ENCODE peak calls at places on chromosomes 13 and 19, in seven cellular contexts. X is Peyer's patch, Z is GM12891, B is esophagus muscularis mucosa, L is right lobe of liver, P is gastrocnemius medialis, Y is heart left ventricle. N is an unnamed sample.

GRCh38 chr13:20997301-20998061 is 63.9 kb downstream of the LATS2 start:
- DNase-seq in L (no peak), Z (no peak), B (no peak), Y (peak), P (no peak), X (no peak), N (peak)

GRCh38 chr13:66803759-66804456 is 426.2 kb downstream of the PCDH9 start:
- DNase-seq in X (no peak), P (no peak), Z (no peak), Y (no peak), B (no peak), L (no peak), N (no peak)

GRCh38 chr13:72489751-72490150 is 237.7 kb downstream of the MZT1 start:
- DNase-seq in X (no peak), P (no peak), L (no peak), B (no peak), Z (no peak), Y (no peak), N (no peak)

GRCh38 chr19:23817519-23817918 is 58.8 kb upstream of the ZNF681 start:
- DNase-seq in X (no peak), P (no peak), Y (peak), B (no peak), Z (no peak), L (no peak), N (peak)

GRCh38 chr13:112444001-112444311 is 67.8 kb downstream of the SPACA7 start:
- DNase-seq in Y (peak), B (peak), P (no peak), X (peak), L (peak), Z (peak), N (peak)

GRCh38 chr13:72970301-72970880 is 88.4 kb upstream of the KLF5 start:
- DNase-seq in X (no peak), B (no peak), P (no peak), Z (no peak), Y (no peak), L (no peak), N (no peak)

GRCh38 chr19:46732172-46732938 is 13.5 kb upstream of the FKRP start:
- DNase-seq in Z (no peak), L (no peak), X (peak), B (no peak), Y (no peak), P (no peak), N (no peak)

GRCh38 chr19:7063764-7064418 is 5.4 kb upstream of the MBD3L3 start:
- DNase-seq in Y (no peak), B (no peak), P (no peak), Z (no peak), X (no peak), L (no peak), N (no peak)

GRCh38 chr19:7264858-7265257 is 29.4 kb downstream of the INSR start:
- DNase-seq in L (no peak), B (no peak), P (no peak), X (no peak), Z (no peak), Y (no peak), N (no peak)

DNA sequence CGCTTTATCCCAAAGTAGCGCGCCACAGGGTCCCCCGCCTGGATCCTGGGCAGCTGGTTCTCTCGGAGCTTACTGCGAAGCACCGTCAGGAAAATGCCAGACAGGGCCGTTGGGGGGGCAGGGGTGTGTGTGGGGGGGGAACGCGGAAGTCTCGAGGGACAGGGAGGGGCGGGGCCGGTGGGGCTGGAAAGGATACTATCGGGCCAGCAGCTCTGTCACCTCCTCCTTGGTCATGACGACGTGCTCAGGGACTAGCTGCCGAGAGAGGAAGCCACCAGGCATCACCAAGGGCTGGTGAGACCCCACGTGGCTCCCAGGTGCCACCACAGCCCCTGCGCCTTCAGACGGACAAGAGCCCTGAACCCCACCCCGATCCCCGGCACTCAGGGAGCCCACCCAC is 5.3 kb downstream of the POLR2E start:
- DNase-seq in Z (no peak), L (no peak), Y (peak), P (no peak), B (no peak), X (no peak), N (no peak)
- TF ChIP-seq POLR2A in Z (no peak), L (no peak), Y (no peak), P (no peak), B (no peak), X (no peak), N (no peak)

GRCh38 chr13:30063892-30064291 is 213.5 kb upstream of the UBL3 start:
- DNase-seq in X (no peak), Y (no peak), B (peak), P (no peak), Z (no peak), L (no peak), N (no peak)
- TF ChIP-seq POLR2A in X (no peak), Y (no peak), B (no peak), P (no peak), Z (no peak), L (no peak), N (no peak)

GRCh38 chr19:1258707-1259205 is 10.4 kb downstream of the MIDN start:
- DNase-seq in X (peak), B (no peak), Y (no peak), L (no peak), Z (no peak), P (no peak), N (no peak)

GRCh38 chr19:1256646-1257474 is 8.5 kb downstream of the MIDN start:
- DNase-seq in Z (no peak), X (no peak), Y (no peak), P (no peak), L (no peak), B (no peak), N (no peak)

GRCh38 chr19:1259206-1259872 is 9.8 kb upstream of the CIRBP start:
- DNase-seq in Y (peak), B (no peak), X (peak), Z (no peak), P (no peak), L (peak), N (peak)

GRCh38 chr19:1257475-1258160 is 9.2 kb downstream of the MIDN start:
- DNase-seq in L (no peak), Y (no peak), Z (no peak), B (no peak), X (no peak), P (no peak), N (no peak)

GRCh38 chr19:1258161-1258492 is 9.7 kb downstream of the MIDN start:
- DNase-seq in P (no peak), Y (no peak), X (no peak), B (no peak), L (no peak), Z (no peak), N (no peak)
- TF ChIP-seq POLR2A in P (no peak), Y (no peak), X (no peak), B (no peak), L (peak), Z (peak), N (no peak)

DNA sequence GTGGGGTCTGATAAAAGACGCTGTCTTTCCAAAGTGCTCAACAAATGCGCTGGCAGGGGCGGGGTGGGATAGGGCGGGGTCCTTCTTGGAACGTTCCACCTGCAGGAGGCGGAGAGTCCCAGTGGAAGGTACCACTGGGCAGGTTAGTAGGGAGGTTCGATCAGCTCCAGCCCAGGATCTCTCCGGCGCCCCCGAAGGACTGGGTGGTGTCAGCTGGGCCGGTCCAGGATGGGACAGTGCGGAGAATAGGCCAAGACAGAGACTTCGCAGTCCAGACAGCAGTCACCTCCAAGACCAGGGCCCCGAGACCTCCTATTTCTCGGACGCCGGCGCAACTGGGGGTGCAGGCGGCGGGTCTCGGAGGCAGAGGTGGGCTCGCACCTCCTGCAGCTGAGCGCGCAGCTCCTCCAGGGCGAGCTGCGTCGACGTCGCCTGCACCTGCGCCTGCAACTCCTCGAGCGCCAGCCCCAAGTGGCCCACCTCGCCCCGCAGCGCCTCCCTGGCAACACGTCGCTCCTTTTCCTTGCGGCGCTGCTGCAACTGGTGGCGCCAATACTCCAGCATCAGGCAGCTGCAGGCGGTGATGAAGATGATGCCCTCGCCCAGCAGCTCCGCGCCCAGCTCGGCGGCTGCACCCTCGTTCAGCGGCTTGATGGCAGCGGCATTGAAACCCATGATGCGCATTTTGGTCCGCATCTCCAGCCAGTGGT is 21.6 kb downstream of the VASP start:
- DNase-seq in B (no peak), Y (peak), X (peak), P (no peak), Z (no peak), L (no peak), N (no peak)
- TF ChIP-seq POLR2A in B (no peak), Y (no peak), X (no peak), P (no peak), Z (peak), L (no peak), N (no peak)

GRCh38 chr19:5037936-5038335 is 69.0 kb downstream of the KDM4B start:
- DNase-seq in Y (no peak), P (no peak), B (no peak), Z (no peak), X (no peak), L (no peak), N (no peak)
- TF ChIP-seq POLR2A in Y (no peak), P (no peak), B (no peak), Z (no peak), X (no peak), L (no peak), N (no peak)

DNA sequence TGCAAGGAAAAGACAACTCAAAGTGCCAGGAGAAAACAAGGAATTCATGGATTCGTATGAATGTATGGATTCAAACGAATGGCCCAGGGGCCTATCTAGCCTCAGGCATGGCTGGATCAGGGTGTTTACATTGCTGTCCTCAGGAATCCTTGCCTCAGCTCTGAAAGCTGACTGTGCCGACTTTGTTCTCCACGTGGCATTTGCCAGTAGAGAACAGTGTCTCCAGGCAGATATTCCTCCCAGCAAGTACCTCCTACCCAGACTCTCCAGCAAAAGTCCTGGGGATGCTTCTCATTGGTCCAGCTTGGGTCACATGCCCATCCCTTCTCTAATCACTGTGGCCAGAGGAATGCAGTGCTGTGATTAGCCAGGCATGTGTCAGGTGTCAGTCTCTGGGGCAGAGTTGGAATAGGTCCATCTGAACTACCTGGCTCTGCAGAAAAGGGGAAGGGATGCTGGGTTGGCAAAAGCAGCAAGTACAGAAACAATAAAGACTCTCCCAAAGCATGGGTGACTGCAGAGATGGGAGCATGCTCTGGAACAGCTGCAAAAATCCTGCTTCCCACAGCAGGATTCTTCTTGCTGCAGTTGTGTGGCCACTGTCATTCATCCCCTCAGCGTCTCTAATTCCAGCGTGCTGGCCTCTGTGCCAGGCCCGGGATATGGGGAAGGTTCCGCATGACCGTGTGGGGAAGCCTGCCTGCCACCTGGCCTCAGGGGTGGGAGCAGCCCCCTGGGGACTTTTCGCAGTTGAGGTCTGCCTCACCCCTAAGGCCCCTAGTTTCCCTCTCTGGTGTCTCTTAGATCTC is 30.0 kb downstream of the CCNE1 start:
- DNase-seq in B (peak), Z (no peak), L (no peak), Y (no peak), P (no peak), X (no peak), N (no peak)
- TF ChIP-seq POLR2A in B (no peak), Z (no peak), L (no peak), Y (no peak), P (no peak), X (no peak), N (no peak)

GRCh38 chr19:12866416-12867119 is 14.7 kb downstream of the DNASE2 start:
- DNase-seq in P (no peak), B (no peak), X (no peak), Z (no peak), L (no peak), Y (no peak), N (no peak)

GRCh38 chr19:12865746-12866415 is 15.4 kb downstream of the DNASE2 start:
- DNase-seq in X (no peak), B (no peak), P (no peak), Y (no peak), Z (no peak), L (no peak), N (no peak)

GRCh38 chr19:12868540-12869112 is 12.6 kb downstream of the DNASE2 start:
- DNase-seq in P (no peak), X (no peak), B (no peak), Z (peak), Y (no peak), L (no peak), N (peak)

GRCh38 chr19:12864721-12865715 is 16.2 kb downstream of the DNASE2 start:
- DNase-seq in X (no peak), B (no peak), L (peak), Y (no peak), Z (no peak), P (no peak), N (no peak)

DNA sequence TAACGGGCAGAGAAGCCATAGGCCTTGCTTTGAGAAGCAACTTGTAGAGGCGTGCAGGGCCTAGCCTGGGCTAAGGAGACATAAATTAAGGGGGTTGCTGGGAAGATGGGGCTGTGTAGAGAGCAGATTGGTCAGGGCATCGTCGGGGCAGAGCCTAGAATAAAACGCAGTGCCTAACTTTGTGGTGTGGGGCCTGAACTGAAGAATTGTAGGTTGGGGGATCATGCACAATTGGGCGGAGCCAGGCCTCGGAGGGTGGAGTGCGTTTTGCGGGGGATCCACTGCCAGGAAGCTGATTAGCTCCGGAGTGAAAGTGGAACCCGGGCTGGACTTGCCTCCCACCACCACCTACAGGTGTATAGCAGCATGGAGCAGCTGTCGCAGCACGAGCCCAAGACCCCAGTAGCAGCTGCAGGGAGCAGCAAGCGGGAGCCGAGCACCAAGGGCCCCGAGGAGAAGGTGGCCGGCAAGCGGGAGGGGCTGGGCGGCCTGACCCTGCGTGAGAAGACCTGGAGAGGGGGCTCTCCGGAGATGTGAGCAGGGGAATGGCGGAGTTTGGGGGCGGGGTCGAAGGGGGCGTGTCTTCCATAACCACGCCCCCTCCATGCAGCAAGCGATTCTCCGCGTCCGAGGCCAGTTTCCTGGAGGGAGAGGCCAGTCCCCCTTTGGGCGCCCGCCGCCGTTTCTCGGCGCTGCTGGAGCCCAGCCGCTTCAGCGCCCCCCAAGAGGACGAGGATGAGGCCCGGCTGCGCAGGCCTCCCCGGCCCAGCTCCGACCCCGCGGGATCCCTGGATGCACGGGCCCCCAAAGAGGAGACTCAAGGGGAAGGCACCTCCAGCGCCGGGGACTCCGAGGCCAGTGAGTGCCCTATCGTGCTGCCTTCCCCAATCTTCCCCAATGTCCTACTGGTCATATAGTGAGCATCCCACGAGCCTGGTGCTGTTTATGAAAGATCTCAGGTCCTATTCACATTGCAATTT is 13.8 kb downstream of the DNASE2 start:
- DNase-seq in Y (peak), P (no peak), L (peak), B (no peak), Z (peak), X (peak), N (peak)
- TF ChIP-seq POLR2A in Y (no peak), P (no peak), L (no peak), B (no peak), Z (no peak), X (no peak), N (no peak)

GRCh38 chr19:17966497-17967257 is at the start of gene KCNN1:
- DNase-seq in X (no peak), Y (no peak), P (no peak), B (no peak), Z (no peak), L (no peak), N (no peak)

GRCh38 chr19:17967258-17968051 is 548 bp downstream of the KCNN1 start:
- DNase-seq in X (no peak), Y (no peak), L (no peak), Z (no peak), P (no peak), B (no peak), N (no peak)

GRCh38 chr19:17968376-17968775 is 1.5 kb downstream of the KCNN1 start:
- DNase-seq in P (no peak), L (no peak), Y (no peak), B (no peak), X (no peak), Z (no peak), N (no peak)

GRCh38 chr19:17972230-17972629 is 5.3 kb downstream of the KCNN1 start:
- DNase-seq in Z (no peak), Y (no peak), X (no peak), L (no peak), B (no peak), P (no peak), N (no peak)

DNA sequence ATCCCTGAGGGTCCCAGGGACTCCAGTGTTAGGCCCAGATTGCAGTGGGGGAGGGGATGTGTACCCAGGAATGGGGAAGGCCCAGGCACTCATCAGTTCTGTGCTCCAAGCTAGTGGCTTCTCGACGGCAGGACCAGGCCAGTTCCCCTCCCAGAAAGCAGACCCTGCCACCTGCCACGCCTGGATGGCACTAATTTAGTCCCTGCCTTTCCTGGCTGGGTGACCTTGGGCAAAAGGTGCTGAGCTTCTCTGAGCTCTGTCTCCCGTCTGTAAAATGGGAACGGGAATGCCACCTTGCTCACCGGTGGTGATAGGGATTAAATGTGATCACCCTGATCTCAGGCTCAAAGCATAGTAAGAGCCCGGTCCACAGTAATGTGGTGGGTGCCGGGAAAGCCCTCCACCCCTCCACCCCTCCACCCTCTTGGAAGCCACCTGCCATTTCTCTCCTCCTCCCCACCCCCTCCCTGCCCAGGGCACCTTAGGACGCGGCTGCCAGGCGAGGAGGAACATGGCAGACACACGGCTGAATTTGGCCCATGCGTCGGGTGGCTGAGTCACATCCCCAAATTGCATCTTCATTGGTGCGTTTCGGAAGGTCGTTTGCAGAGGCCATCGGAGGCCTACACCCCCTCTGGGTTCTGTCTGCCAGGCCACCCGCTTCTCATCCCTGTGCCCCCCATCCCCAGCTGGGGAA is 2.3 kb downstream of the KCNN1 start:
- DNase-seq in Y (no peak), P (no peak), Z (no peak), L (no peak), X (no peak), B (no peak), N (no peak)
- TF ChIP-seq POLR2A in Y (no peak), P (no peak), Z (no peak), L (no peak), X (no peak), B (no peak), N (no peak)

DNA sequence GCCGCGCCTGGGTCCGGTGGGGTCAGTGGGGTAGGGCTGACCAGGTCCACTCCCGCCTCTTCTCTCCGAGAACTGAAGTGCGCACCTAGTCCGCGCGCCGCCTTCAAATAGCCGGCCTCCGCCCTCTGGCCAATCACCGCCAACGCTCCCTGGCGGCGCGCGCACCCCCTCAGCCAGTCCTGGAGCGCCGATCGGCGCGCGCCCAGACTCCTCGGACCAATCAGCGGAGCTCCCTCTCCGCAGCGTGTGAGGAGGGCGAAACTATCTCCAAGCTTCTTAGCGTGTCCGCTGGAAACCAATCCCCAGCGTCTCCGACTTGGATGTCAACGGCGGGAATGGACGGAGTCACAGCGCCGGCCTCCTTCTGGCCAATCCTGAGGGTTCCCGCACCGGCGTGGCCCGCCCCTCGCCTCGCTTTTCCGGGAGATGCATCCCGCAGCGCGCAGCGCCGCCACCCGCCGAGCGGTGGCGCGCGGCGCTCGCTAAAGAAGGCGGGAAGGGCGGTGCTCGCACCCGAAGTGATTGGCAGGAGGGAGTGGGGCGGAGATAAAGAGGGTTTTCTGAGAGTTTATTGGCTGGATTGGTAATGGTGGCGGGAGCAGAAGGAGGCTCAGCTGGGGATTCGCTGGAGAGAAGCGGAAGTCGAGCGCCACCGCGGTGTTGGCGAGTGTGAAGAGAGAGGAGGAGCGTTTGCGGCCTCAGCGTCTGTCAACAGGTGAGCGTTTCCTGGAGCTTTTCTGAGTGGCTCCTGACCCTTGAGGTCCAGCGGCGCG is at the start of gene ASF1B:
- DNase-seq in Y (peak), Z (peak), L (peak), B (peak), X (peak), P (peak), N (peak)
- TF ChIP-seq POLR2A in Y (peak), Z (peak), L (peak), B (no peak), X (peak), P (peak), N (peak)